ENCODE peak calls at places on chromosome 14, in nine cellular contexts. Q is Peyer's patch; Z is CD8-positive, alpha-beta T cell; T is CD4-positive, CD25-positive, alpha-beta regulatory T cell; P is psoas muscle; O is left ventricle myocardium inferior; E is kidney; X is tibial artery; V is aorta. C is an unnamed sample. For H3K9me3 and H3K4me1, the result is how much of the 10 kb centered on the place peaks cover.

GRCh38 chr14:24880689-24881088 is 169.3 kb downstream of the STXBP6 start:
- DNase-seq in Q (no peak), Z (no peak), T (no peak), P (no peak), O (no peak), E (no peak), X (no peak), V (no peak), C (no peak)

GRCh38 chr14:75257241-75257640 is 21.4 kb upstream of the FOS start:
- DNase-seq in Q (no peak), Z (no peak), T (no peak), P (no peak), O (no peak), E (no peak), X (no peak), V (peak), C (no peak)

GRCh38 chr14:105064721-105065143 is 498 bp downstream of the GPR132 start:
- DNase-seq in Q (peak), Z (no peak), T (peak), P (peak), O (no peak), E (peak), X (no peak), V (peak), C (no peak)

GRCh38 chr14:73759183-73759713 is 45.1 kb upstream of the PNMA1 start:
- DNase-seq in Q (no peak), Z (no peak), T (peak), P (peak), O (peak), E (peak), X (peak), V (peak), C (peak)

GRCh38 chr14:98808494-98809407 is 463.2 kb downstream of the BCL11B start:
- DNase-seq in Q (no peak), Z (no peak), T (no peak), P (no peak), O (no peak), E (no peak), X (no peak), V (no peak), C (no peak)

GRCh38 chr14:100557658-100558057 is 29.6 kb downstream of the BEGAIN start:
- DNase-seq in Q (no peak), Z (no peak), T (no peak), P (no peak), O (no peak), E (no peak), X (peak), V (peak), C (no peak)

GRCh38 chr14:93019367-93019843 is 96.3 kb downstream of the ITPK1 start:
- DNase-seq in Q (no peak), Z (no peak), T (no peak), P (peak), O (no peak), E (no peak), X (no peak), V (no peak), C (no peak)

GRCh38 chr14:83992857-83993256 is 1537.1 kb upstream of the FLRT2 start:
- DNase-seq in Q (no peak), Z (no peak), T (no peak), P (no peak), O (no peak), E (no peak), X (no peak), V (no peak), C (no peak)

GRCh38 chr14:31950760-31951637 is 126.1 kb upstream of the ARHGAP5 start:
- DNase-seq in Q (no peak), Z (no peak), T (no peak), P (peak), O (peak), E (peak), X (peak), V (peak), C (peak)

GRCh38 chr14:26138764-26139445 is 458.9 kb downstream of the NOVA1 start:
- DNase-seq in Q (no peak), Z (no peak), T (no peak), P (no peak), O (no peak), E (no peak), X (no peak), V (no peak), C (no peak)

GRCh38 chr14:26132061-26132460 is 465.8 kb downstream of the NOVA1 start:
- DNase-seq in Q (no peak), Z (no peak), T (no peak), P (no peak), O (no peak), E (no peak), X (no peak), V (no peak), C (no peak)

GRCh38 chr14:26137161-26137560 is 460.7 kb downstream of the NOVA1 start:
- DNase-seq in Q (no peak), Z (no peak), T (no peak), P (no peak), O (no peak), E (no peak), X (no peak), V (no peak), C (peak)
- H3K9me3 ChIP-seq in Q (under half), Z (under half), T (under half), P (under half), O (under half), E (under half), X (under half), V (under half), C (under half)

GRCh38 chr14:95666450-95666849 is 19.8 kb upstream of the TCL1B start:
- DNase-seq in Q (no peak), Z (no peak), T (no peak), P (no peak), O (no peak), E (no peak), X (no peak), V (no peak), C (no peak)
- H3K4me1 ChIP-seq in Q (under half), Z (under half), T (under half), P (under half), O (under half), E (under half), X (under half), V (under half), C (under half)

DNA sequence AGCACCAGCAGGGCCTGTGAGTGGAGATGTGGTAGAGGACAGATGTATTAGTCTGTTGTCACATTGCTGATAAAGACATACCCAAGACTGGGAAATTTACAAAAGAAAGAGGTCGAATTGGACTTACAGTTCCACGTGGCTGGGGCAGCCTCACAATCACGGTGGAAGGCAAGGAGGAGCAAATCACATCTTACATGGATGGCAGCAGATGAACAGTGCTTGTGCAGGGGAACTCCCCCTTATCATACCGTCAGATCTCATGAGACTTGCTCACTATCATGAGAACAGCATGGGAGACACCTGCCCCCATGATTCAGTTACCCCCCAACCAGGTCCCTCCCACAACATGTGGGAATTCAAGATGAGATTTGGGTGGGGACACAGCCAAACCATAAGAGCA is 361.9 kb downstream of the VRK1 start:
- DNase-seq in Q (no peak), Z (no peak), T (no peak), P (no peak), O (no peak), E (no peak), X (no peak), V (no peak), C (no peak)
- H3K9me3 ChIP-seq in Q (under half), Z (under half), T (under half), P (under half), O (under half), E (under half), X (under half), V (under half), C (under half)

GRCh38 chr14:95146079-95146771 is 11.1 kb downstream of the DICER1 start:
- DNase-seq in Q (no peak), Z (no peak), T (no peak), P (no peak), O (no peak), E (peak), X (no peak), V (no peak), C (no peak)
- H3K4me1 ChIP-seq in Q (under half), Z (under half), T (under half), P (under half), O (half or more), E (under half), X (under half), V (under half), C (under half)

GRCh38 chr14:70350078-70350477 is 9.4 kb downstream of the COX16 start:
- DNase-seq in Q (no peak), Z (no peak), T (no peak), P (no peak), O (no peak), E (no peak), X (no peak), V (no peak), C (no peak)
- H3K9me3 ChIP-seq in Q (under half), Z (under half), T (under half), P (under half), O (under half), E (under half), X (under half), V (under half), C (under half)

DNA sequence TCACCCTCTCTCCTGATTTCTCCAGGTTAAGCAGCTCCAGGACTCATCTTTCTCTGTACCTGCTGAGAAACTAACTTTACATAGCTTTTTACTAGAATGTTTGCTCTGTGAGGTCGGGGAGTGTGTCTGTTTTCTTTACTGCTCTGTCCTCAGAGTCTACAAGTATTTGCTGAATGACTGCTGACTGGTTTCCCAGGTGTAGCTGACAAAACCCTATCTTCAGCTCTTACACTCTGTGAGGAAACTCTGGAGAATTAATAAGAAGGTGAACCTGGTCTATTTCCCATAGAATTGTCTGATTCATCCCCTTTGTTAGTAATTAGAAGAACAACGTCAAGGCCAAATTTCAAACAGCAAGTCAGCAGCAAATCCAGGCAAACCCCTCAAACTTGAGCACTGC is 226.8 kb downstream of the ZFP36L1 start:
- DNase-seq in Q (no peak), Z (no peak), T (no peak), P (no peak), O (no peak), E (no peak), X (no peak), V (no peak), C (no peak)
- H3K4me1 ChIP-seq in Q (under half), Z (under half), T (under half), P (under half), O (half or more), E (under half), X (under half), V (under half), C (under half)

DNA sequence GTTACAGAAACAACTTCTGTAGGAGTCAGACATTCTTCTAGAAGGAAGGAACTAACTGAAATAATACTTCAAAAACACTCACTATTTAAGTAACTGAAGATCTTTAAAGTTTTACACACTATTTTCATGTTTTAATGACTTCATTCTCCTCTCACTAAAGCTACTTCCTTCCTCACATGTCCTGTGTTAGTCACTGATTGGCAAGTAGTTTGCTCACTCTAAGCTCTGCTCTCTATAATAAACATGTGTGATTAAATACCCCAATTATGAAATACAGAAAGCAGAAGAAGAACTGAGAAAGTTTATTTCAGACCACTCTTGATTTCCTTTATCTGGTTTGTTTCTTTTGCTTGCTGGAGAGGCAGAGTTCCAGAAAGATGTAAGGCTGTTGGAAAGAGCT is 521.9 kb upstream of the SEL1L start:
- DNase-seq in Q (no peak), Z (no peak), T (no peak), P (no peak), O (no peak), E (no peak), X (no peak), V (no peak), C (no peak)
- H3K9me3 ChIP-seq in Q (under half), Z (under half), T (under half), P (under half), O (under half), E (under half), X (under half), V (under half), C (under half)

GRCh38 chr14:68143341-68143807 is 323.8 kb downstream of the RAD51B start:
- DNase-seq in Q (no peak), Z (no peak), T (no peak), P (peak), O (peak), E (peak), X (peak), V (peak), C (no peak)

GRCh38 chr14:68145539-68145938 is 326.0 kb downstream of the RAD51B start:
- DNase-seq in Q (no peak), Z (no peak), T (no peak), P (no peak), O (no peak), E (no peak), X (no peak), V (no peak), C (no peak)

GRCh38 chr14:68146812-68147211 is 327.2 kb downstream of the RAD51B start:
- DNase-seq in Q (no peak), Z (no peak), T (no peak), P (no peak), O (no peak), E (no peak), X (peak), V (no peak), C (no peak)

GRCh38 chr14:68144051-68144681 is 324.6 kb downstream of the RAD51B start:
- DNase-seq in Q (no peak), Z (no peak), T (no peak), P (peak), O (no peak), E (no peak), X (peak), V (no peak), C (no peak)

GRCh38 chr14:68145036-68145435 is 325.5 kb downstream of the RAD51B start:
- DNase-seq in Q (no peak), Z (no peak), T (no peak), P (no peak), O (no peak), E (no peak), X (no peak), V (no peak), C (no peak)
- H3K4me1 ChIP-seq in Q (under half), Z (under half), T (under half), P (half or more), O (half or more), E (under half), X (under half), V (under half), C (under half)

C was measured in HAP-1.